ENCODE peak calls at places on chromosomes 1 and 21, in nine cellular contexts. T is occipital lobe; B is NCI-H1092; E is DMS153; K is stimulated activated CD4-positive, alpha-beta T cell treated with anti-CD3 and anti-CD28 coated beads, Interleukin-4, amount 100 ng/mL, for 1 hour; I is NCI-H1105; V is GM04504; X is NCI-H2081; P is endothelial cell of umbilical vein. Z is an unnamed sample.

GRCh38 chr1:108600504-108600903 is 40.6 kb downstream of the EEIG2 start:
- DNase-seq in X (no peak), T (no peak), K (no peak), I (no peak), E (no peak), V (no peak), P (peak), B (no peak), Z (no peak)

GRCh38 chr1:32091176-32091575 is 16.7 kb upstream of the KPNA6 start:
- DNase-seq in I (no peak), T (no peak), K (no peak), X (no peak), V (no peak), E (no peak), B (no peak), P (no peak), Z (no peak)

GRCh38 chr1:245235156-245235555 is 80.4 kb downstream of the KIF26B start:
- DNase-seq in X (no peak), I (no peak), E (no peak), V (no peak), K (no peak), T (no peak), P (no peak), B (no peak), Z (no peak)

GRCh38 chr21:25457411-25457810 is 149.9 kb downstream of the MRPL39 start:
- DNase-seq in I (no peak), X (no peak), K (no peak), T (no peak), E (no peak), V (peak), B (no peak), P (peak), Z (no peak)

GRCh38 chr1:26733982-26734381 is 38.2 kb downstream of the ARID1A start:
- DNase-seq in P (no peak), E (no peak), V (peak), X (no peak), I (no peak), B (no peak), K (no peak), T (no peak), Z (no peak)

GRCh38 chr1:95116666-95117206 is 419 bp upstream of the TLCD4 start:
- DNase-seq in E (peak), T (peak), X (peak), P (peak), I (peak), B (peak), K (peak), V (no peak), Z (peak)

GRCh38 chr1:2571348-2571747 is 15.2 kb downstream of the TNFRSF14 start:
- DNase-seq in X (no peak), T (no peak), P (no peak), V (no peak), K (no peak), B (no peak), I (no peak), E (no peak), Z (no peak)

GRCh38 chr1:204885288-204885711 is 14.6 kb downstream of the NFASC start:
- DNase-seq in K (no peak), V (peak), I (no peak), X (no peak), T (no peak), E (no peak), P (no peak), B (no peak), Z (no peak)

GRCh38 chr1:180042994-180043622 is 88.5 kb downstream of the CEP350 start:
- DNase-seq in V (peak), T (no peak), P (peak), E (no peak), K (no peak), X (no peak), B (no peak), I (no peak), Z (no peak)

GRCh38 chr1:98323396-98323795 is 338.1 kb upstream of the SNX7 start:
- DNase-seq in T (no peak), B (no peak), K (no peak), I (no peak), X (no peak), V (peak), P (peak), E (no peak), Z (no peak)

GRCh38 chr1:29197590-29197924 is 15.9 kb upstream of the SRSF4 start:
- DNase-seq in P (peak), I (peak), E (no peak), T (no peak), B (peak), K (peak), V (peak), X (no peak), Z (no peak)

GRCh38 chr1:29303201-29304024 is 67.1 kb downstream of the PTPRU start:
- DNase-seq in V (no peak), T (no peak), X (no peak), K (no peak), B (no peak), P (no peak), I (no peak), E (no peak), Z (no peak)

GRCh38 chr1:160217466-160218165 is 12.4 kb downstream of the PEA15 start:
- DNase-seq in E (peak), K (no peak), P (peak), T (no peak), V (no peak), X (peak), B (no peak), I (peak), Z (no peak)

GRCh38 chr1:177385760-177386698 is 215.3 kb downstream of the BRINP2 start:
- DNase-seq in E (peak), I (no peak), X (peak), B (no peak), P (no peak), T (no peak), K (no peak), V (no peak), Z (no peak)

GRCh38 chr1:158285756-158286241 is 3.9 kb upstream of the CD1C start:
- DNase-seq in X (no peak), E (no peak), K (no peak), P (peak), I (no peak), B (no peak), T (peak), V (no peak), Z (no peak)

GRCh38 chr1:56965916-56966697 is at the start of gene C8B:
- DNase-seq in X (no peak), B (no peak), K (no peak), T (no peak), I (no peak), V (no peak), E (no peak), P (no peak), Z (no peak)

GRCh38 chr1:162364498-162364897 is 12.2 kb downstream of the SPATA46 start:
- DNase-seq in E (no peak), P (no peak), B (no peak), I (no peak), X (no peak), T (no peak), K (no peak), V (no peak), Z (no peak)

GRCh38 chr1:213864007-213864406 is 123.8 kb upstream of the PROX1 start:
- DNase-seq in P (no peak), E (no peak), B (no peak), I (no peak), X (no peak), T (no peak), K (no peak), V (no peak), Z (no peak)

GRCh38 chr1:68293609-68294353 is 61.5 kb upstream of the WLS start:
- DNase-seq in I (no peak), T (peak), V (no peak), E (no peak), B (no peak), P (peak), X (no peak), K (no peak), Z (peak)

GRCh38 chr1:70358921-70359564 is 4.5 kb upstream of the ANKRD13C start:
- DNase-seq in V (no peak), P (no peak), K (no peak), I (no peak), E (no peak), B (no peak), X (no peak), T (no peak), Z (no peak)

GRCh38 chr1:168609133-168609715 is 32.8 kb downstream of the XCL1 start:
- DNase-seq in P (peak), T (peak), B (no peak), X (no peak), V (no peak), I (no peak), E (no peak), K (no peak), Z (peak)

GRCh38 chr1:206518743-206519142 is 11.4 kb downstream of the RASSF5 start:
- DNase-seq in T (no peak), X (no peak), K (no peak), B (no peak), V (no peak), P (no peak), E (no peak), I (no peak), Z (no peak)

GRCh38 chr1:59765036-59765730 is 49.6 kb upstream of the HOOK1 start:
- DNase-seq in E (peak), T (no peak), K (no peak), X (peak), V (no peak), I (peak), B (no peak), P (no peak), Z (no peak)

GRCh38 chr1:73009311-73009710 is 727.0 kb upstream of the NEGR1 start:
- DNase-seq in E (no peak), V (no peak), K (no peak), T (no peak), X (no peak), P (no peak), B (no peak), I (no peak), Z (no peak)

GRCh38 chr1:31957701-31958674 is 19.8 kb upstream of the PTP4A2 start:
- DNase-seq in B (no peak), V (no peak), K (peak), E (no peak), I (no peak), P (no peak), X (no peak), T (no peak), Z (no peak)

GRCh38 chr1:169150631-169151337 is 44.3 kb downstream of the ATP1B1 start:
- DNase-seq in P (no peak), E (no peak), V (no peak), T (no peak), B (no peak), K (no peak), I (no peak), X (no peak), Z (no peak)

GRCh38 chr1:43363283-43363934 is 4.4 kb downstream of the ELOVL1 start:
- DNase-seq in E (no peak), B (no peak), T (no peak), P (no peak), X (no peak), V (no peak), K (no peak), I (no peak), Z (no peak)

GRCh38 chr1:186094170-186094569 is 280.9 kb downstream of the TPR start:
- DNase-seq in K (no peak), E (no peak), P (peak), I (no peak), V (no peak), B (no peak), X (no peak), T (no peak), Z (no peak)

GRCh38 chr1:212760126-212760823 is 31.3 kb downstream of the NSL1 start:
- DNase-seq in K (peak), X (peak), V (no peak), E (no peak), I (no peak), B (no peak), P (no peak), T (no peak), Z (no peak)

GRCh38 chr1:15508700-15509487 is 15.1 kb downstream of the CASP9 start:
- DNase-seq in X (no peak), I (no peak), P (no peak), T (no peak), B (no peak), V (no peak), K (no peak), E (no peak), Z (no peak)

GRCh38 chr1:120179420-120180348 is 3.4 kb upstream of the SEC22B start:
- DNase-seq in I (peak), T (no peak), P (peak), E (no peak), V (no peak), X (no peak), B (peak), K (no peak), Z (peak)

Z was measured in retina.